ENCODE peak calls at places on chromosomes 16 and 17, in ten cellular contexts. S is HL-60; O is uterus; G is CD4-positive, CD25-positive, alpha-beta regulatory T cell; X is left lung; U is CD4-positive, alpha-beta memory T cell; C is substantia nigra; K is prostate gland; P is foreskin keratinocyte; H is left ventricle myocardium inferior. M is an unnamed sample.

GRCh38 chr16:27110524-27110896 is 43.8 kb downstream of the C16orf82 start:
- DNase-seq in P (no peak), X (no peak), S (no peak), H (no peak), O (no peak), U (no peak), K (no peak), C (no peak), G (no peak), M (no peak)

GRCh38 chr16:67100569-67101300 is 9.0 kb upstream of the PHAF1 start:
- DNase-seq in O (no peak), S (no peak), C (no peak), U (no peak), H (no peak), K (no peak), P (no peak), X (no peak), G (peak), M (no peak)

GRCh38 chr16:10252155-10252554 is 69.9 kb upstream of the GRIN2A start:
- DNase-seq in C (no peak), H (no peak), X (no peak), G (no peak), P (no peak), U (no peak), K (no peak), S (no peak), O (no peak), M (no peak)

GRCh38 chr16:19718624-19718965 is 524 bp downstream of the IQCK start:
- DNase-seq in H (no peak), X (no peak), C (no peak), P (no peak), S (peak), K (no peak), G (peak), U (no peak), O (no peak), M (no peak)

GRCh38 chr17:77366558-77367245 is 225.9 kb downstream of the SEC14L1 start:
- DNase-seq in O (peak), X (no peak), G (no peak), S (no peak), P (peak), K (no peak), C (no peak), U (no peak), H (no peak), M (no peak)

GRCh38 chr17:7132511-7133094 is 18.0 kb upstream of the ASGR2 start:
- DNase-seq in G (peak), X (no peak), O (no peak), H (no peak), C (no peak), S (no peak), P (no peak), U (peak), K (no peak), M (no peak)

GRCh38 chr17:81941484-81942166 is 4.5 kb upstream of the PYCR1 start:
- DNase-seq in P (no peak), G (no peak), O (no peak), X (no peak), U (no peak), H (peak), C (no peak), S (no peak), K (no peak), M (no peak)

GRCh38 chr16:85550422-85551318 is 62.5 kb upstream of the GSE1 start:
- DNase-seq in S (no peak), K (no peak), G (no peak), C (no peak), X (no peak), H (no peak), U (no peak), O (no peak), P (no peak), M (no peak)

GRCh38 chr16:26561303-26561702 is 505.4 kb upstream of the C16orf82 start:
- DNase-seq in S (no peak), H (no peak), P (no peak), K (no peak), C (no peak), G (no peak), X (no peak), O (no peak), U (no peak), M (no peak)

GRCh38 chr16:30805370-30806169 is 18.6 kb upstream of the ZNF629 start:
- DNase-seq in U (peak), O (peak), K (peak), S (no peak), X (peak), H (peak), G (peak), C (peak), P (peak), M (no peak)

GRCh38 chr17:45293413-45294211 is 23.2 kb downstream of the MAP3K14 start:
- DNase-seq in S (peak), U (no peak), C (peak), H (peak), G (no peak), O (peak), P (peak), K (peak), X (peak), M (no peak)

GRCh38 chr16:22008215-22009142 is 568 bp downstream of the MOSMO start:
- DNase-seq in P (no peak), U (peak), C (peak), H (no peak), K (no peak), O (peak), X (peak), G (peak), S (no peak), M (no peak)

GRCh38 chr16:19911747-19912146 is 27.1 kb upstream of the GPRC5B start:
- DNase-seq in O (no peak), S (no peak), H (no peak), K (no peak), G (no peak), P (no peak), U (no peak), C (no peak), X (no peak), M (no peak)

GRCh38 chr17:68382582-68383085 is 74.7 kb downstream of the WIPI1 start:
- DNase-seq in X (no peak), C (no peak), G (no peak), P (no peak), U (no peak), O (no peak), S (no peak), K (no peak), H (no peak), M (no peak)

GRCh38 chr16:68980695-68981315 is 124.6 kb upstream of the HAS3 start:
- DNase-seq in G (no peak), C (no peak), O (no peak), S (no peak), X (no peak), U (no peak), H (no peak), P (no peak), K (no peak), M (no peak)

GRCh38 chr17:10812674-10813073 is 8.8 kb upstream of the TMEM238L start:
- DNase-seq in G (no peak), S (no peak), C (no peak), K (no peak), U (no peak), P (no peak), X (no peak), O (no peak), H (peak), M (no peak)

GRCh38 chr17:27345141-27345904 is 51.4 kb downstream of the WSB1 start:
- DNase-seq in X (no peak), P (peak), U (no peak), S (no peak), H (no peak), G (peak), C (no peak), K (peak), O (no peak), M (no peak)

GRCh38 chr16:1680361-1680760 is 2.3 kb downstream of the JPT2 start:
- DNase-seq in G (no peak), S (no peak), H (no peak), C (no peak), X (no peak), K (no peak), O (no peak), U (no peak), P (no peak), M (no peak)
- H3K27ac ChIP-seq in G (no peak), S (no peak), H (no peak), C (peak), X (no peak), K (peak), O (no peak), U (no peak), P (peak), M (no peak)

DNA sequence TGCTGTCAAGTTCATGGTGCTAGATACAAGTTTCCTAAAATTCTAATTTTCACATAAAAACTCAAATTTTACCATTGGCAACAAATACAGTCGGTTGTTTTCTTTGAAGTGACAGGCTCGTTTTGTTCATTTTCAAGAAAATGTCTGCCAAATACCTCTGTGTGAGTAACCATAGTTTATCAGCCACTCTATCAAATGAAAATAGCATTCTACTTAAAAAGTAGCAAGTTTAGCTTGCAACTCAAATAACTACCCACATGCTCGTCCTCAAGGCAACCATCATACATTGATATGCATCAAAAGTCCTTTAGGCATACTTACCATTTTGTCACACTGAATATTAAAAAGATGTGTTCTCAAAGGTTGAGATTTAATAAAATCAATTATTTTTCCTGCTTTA is 11.7 kb downstream of the MYH10 start:
- DNase-seq in S (no peak), P (no peak), U (no peak), G (no peak), X (no peak), O (no peak), H (no peak), C (no peak), K (no peak), M (no peak)
- H3K27ac ChIP-seq in S (no peak), P (no peak), U (no peak), G (no peak), X (no peak), O (no peak), H (no peak), C (no peak), K (no peak), M (no peak)

GRCh38 chr17:38925263-38925995 is at the start of gene LASP1NB:
- DNase-seq in O (peak), K (no peak), U (no peak), P (no peak), X (no peak), H (no peak), G (peak), S (no peak), C (peak), M (no peak)
- H3K27ac ChIP-seq in O (peak), K (no peak), U (no peak), P (no peak), X (no peak), H (peak), G (no peak), S (peak), C (peak), M (no peak)

GRCh38 chr17:29140631-29141483 is 39.3 kb downstream of the MYO18A start:
- DNase-seq in X (no peak), P (no peak), O (no peak), H (no peak), C (peak), U (peak), G (peak), S (no peak), K (no peak), M (no peak)
- H3K27ac ChIP-seq in X (peak), P (no peak), O (peak), H (peak), C (peak), U (peak), G (peak), S (peak), K (peak), M (no peak)

M was measured in epithelial cell of prostate.